ENCODE peak calls at places on chromosomes 13 and 19, in nine cellular contexts. B is CD8-positive, alpha-beta T cell; T is tibial artery; W is upper lobe of left lung; Y is mammary epithelial cell; U is colonic mucosa; H is IMR-90; R is K562; N is adrenal gland. Q is an unnamed sample.

GRCh38 chr19:6223461-6224307 is 56.1 kb downstream of the MLLT1 start:
- DNase-seq in B (no peak), T (no peak), W (peak), Y (no peak), U (no peak), H (no peak), R (no peak), N (peak), Q (no peak)

GRCh38 chr19:18112989-18113478 is 15.5 kb downstream of the MAST3 start:
- DNase-seq in B (peak), T (peak), W (peak), Y (peak), U (peak), H (peak), R (peak), N (peak), Q (peak)

GRCh38 chr19:50509366-50509765 is 1.6 kb downstream of the JOSD2 start:
- DNase-seq in B (no peak), T (no peak), W (no peak), Y (no peak), U (no peak), H (no peak), R (peak), N (no peak), Q (no peak)

GRCh38 chr13:37495046-37495445 is 103.5 kb downstream of the POSTN start:
- DNase-seq in B (no peak), T (no peak), W (no peak), Y (peak), U (no peak), H (peak), R (no peak), N (no peak), Q (no peak)

GRCh38 chr13:41196620-41197019 is 2.3 kb upstream of the KBTBD7 start:
- DNase-seq in B (no peak), T (no peak), W (no peak), Y (peak), U (no peak), H (no peak), R (no peak), N (no peak), Q (no peak)

GRCh38 chr13:25803626-25804025 is 248.2 kb downstream of the SHISA2 start:
- DNase-seq in B (no peak), T (no peak), W (no peak), Y (no peak), U (no peak), H (no peak), R (no peak), N (no peak), Q (no peak)

GRCh38 chr13:23889598-23890224 is 511 bp upstream of the MIPEP start:
- DNase-seq in B (no peak), T (no peak), W (no peak), Y (no peak), U (no peak), H (no peak), R (no peak), N (no peak), Q (peak)

GRCh38 chr19:5627395-5627904 is 4.6 kb downstream of the SAFB start:
- DNase-seq in B (no peak), T (peak), W (peak), Y (no peak), U (peak), H (peak), R (peak), N (peak), Q (no peak)

GRCh38 chr19:14383898-14384669 is 2.8 kb downstream of the ADGRE5 start:
- DNase-seq in B (peak), T (peak), W (peak), Y (peak), U (peak), H (peak), R (peak), N (no peak), Q (peak)

GRCh38 chr19:49161987-49162386 is 4.4 kb downstream of the TRPM4 start:
- DNase-seq in B (no peak), T (no peak), W (no peak), Y (peak), U (no peak), H (peak), R (no peak), N (no peak), Q (no peak)

GRCh38 chr13:94858856-94859811 is 146.8 kb upstream of the SOX21 start:
- DNase-seq in B (no peak), T (peak), W (peak), Y (no peak), U (peak), H (peak), R (no peak), N (peak), Q (no peak)

GRCh38 chr19:55390461-55390880 is 4.7 kb downstream of the RPL28 start:
- DNase-seq in B (no peak), T (no peak), W (no peak), Y (no peak), U (no peak), H (no peak), R (no peak), N (no peak), Q (no peak)

GRCh38 chr13:38527140-38527539 is 159.7 kb upstream of the FREM2 start:
- DNase-seq in B (no peak), T (no peak), W (no peak), Y (no peak), U (no peak), H (no peak), R (no peak), N (no peak), Q (no peak)

GRCh38 chr13:69109891-69110525 is 997.6 kb upstream of the ATXN8OS start:
- DNase-seq in B (no peak), T (no peak), W (no peak), Y (peak), U (no peak), H (no peak), R (no peak), N (no peak), Q (no peak)

GRCh38 chr19:51552996-51553725 is 17.9 kb upstream of the ZNF175 start:
- DNase-seq in B (no peak), T (no peak), W (peak), Y (peak), U (peak), H (peak), R (peak), N (peak), Q (peak)

GRCh38 chr13:91406619-91407018 is 8.2 kb downstream of the GPC5 start:
- DNase-seq in B (peak), T (no peak), W (no peak), Y (peak), U (no peak), H (peak), R (peak), N (no peak), Q (peak)

GRCh38 chr13:110405597-110406450 is 98.7 kb downstream of the COL4A2 start:
- DNase-seq in B (no peak), T (no peak), W (no peak), Y (peak), U (no peak), H (peak), R (no peak), N (no peak), Q (no peak)
- H3K27ac ChIP-seq in B (no peak), T (peak), W (peak), Y (no peak), U (peak), H (peak), R (no peak), N (no peak), Q (peak)

GRCh38 chr19:12948597-12949362 is 3.1 kb downstream of the RAD23A start:
- DNase-seq in B (no peak), T (no peak), W (no peak), Y (no peak), U (no peak), H (no peak), R (no peak), N (no peak), Q (no peak)

GRCh38 chr19:12945479-12946091 is at the start of gene RAD23A:
- DNase-seq in B (peak), T (peak), W (peak), Y (peak), U (peak), H (peak), R (peak), N (peak), Q (peak)

GRCh38 chr19:12947702-12948596 is 2.3 kb downstream of the RAD23A start:
- DNase-seq in B (no peak), T (no peak), W (no peak), Y (no peak), U (no peak), H (no peak), R (peak), N (no peak), Q (no peak)

GRCh38 chr19:12944064-12944674 is 1.5 kb upstream of the RAD23A start:
- DNase-seq in B (no peak), T (no peak), W (no peak), Y (no peak), U (no peak), H (no peak), R (no peak), N (no peak), Q (no peak)

GRCh38 chr19:12946092-12946845 is 607 bp downstream of the RAD23A start:
- DNase-seq in B (peak), T (peak), W (peak), Y (peak), U (peak), H (peak), R (peak), N (peak), Q (peak)
- TF ChIP-seq CTCF in B (no peak), T (no peak), W (no peak), Y (no peak), U (no peak), H (no peak), R (no peak), N (no peak), Q (no peak)

GRCh38 chr13:27542220-27542619 is 78.1 kb downstream of the LNX2 start:
- DNase-seq in B (no peak), T (no peak), W (no peak), Y (no peak), U (no peak), H (no peak), R (no peak), N (no peak), Q (no peak)

GRCh38 chr13:27535546-27535945 is 84.8 kb downstream of the LNX2 start:
- DNase-seq in B (no peak), T (no peak), W (no peak), Y (no peak), U (no peak), H (no peak), R (no peak), N (no peak), Q (no peak)

GRCh38 chr13:27536361-27537101 is 83.8 kb downstream of the LNX2 start:
- DNase-seq in B (no peak), T (no peak), W (peak), Y (peak), U (no peak), H (no peak), R (no peak), N (no peak), Q (no peak)

GRCh38 chr13:27541386-27541785 is 78.9 kb downstream of the LNX2 start:
- DNase-seq in B (no peak), T (no peak), W (no peak), Y (no peak), U (no peak), H (peak), R (no peak), N (no peak), Q (no peak)
- H3K27ac ChIP-seq in B (no peak), T (no peak), W (no peak), Y (no peak), U (no peak), H (no peak), R (no peak), N (no peak), Q (no peak)

DNA sequence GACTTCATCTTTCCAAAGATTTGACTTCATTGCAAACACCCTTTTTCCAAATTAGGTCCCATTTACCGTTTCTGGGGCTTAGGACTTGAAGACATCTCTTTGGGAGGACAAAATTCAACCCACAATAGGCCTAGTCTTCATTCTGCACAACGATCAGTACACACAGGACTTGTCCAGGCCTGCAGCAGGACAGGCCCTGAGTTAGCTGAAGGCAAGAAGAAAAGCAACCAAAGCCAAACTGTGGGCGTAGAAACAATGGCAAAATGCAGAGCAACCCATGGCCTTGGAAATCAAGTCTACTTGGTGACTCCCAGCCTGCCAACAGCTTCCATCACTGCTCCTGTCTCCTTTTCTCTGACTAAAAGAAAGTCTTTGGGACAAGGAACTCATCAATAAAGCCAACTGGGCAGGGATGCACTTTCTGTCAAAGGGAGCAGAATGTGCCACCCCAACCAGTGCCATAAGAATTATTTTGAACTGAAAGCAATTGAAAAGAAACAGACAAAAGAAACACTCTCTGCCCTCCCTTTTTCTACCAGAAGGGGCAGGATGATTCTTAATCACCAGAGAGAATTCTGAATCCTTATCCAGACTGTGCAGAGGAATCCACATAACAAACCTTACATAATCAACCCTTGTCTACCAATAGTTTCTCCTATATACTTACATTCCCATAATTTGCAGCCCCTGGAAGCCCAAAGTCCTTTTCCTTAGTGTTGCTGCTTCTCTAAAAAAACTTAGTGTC is 520.9 kb upstream of the NBEA start:
- DNase-seq in B (no peak), T (no peak), W (no peak), Y (peak), U (no peak), H (no peak), R (no peak), N (no peak), Q (no peak)
- TF ChIP-seq CTCF in B (no peak), T (no peak), W (no peak), Y (peak), U (no peak), H (no peak), R (no peak), N (peak), Q (no peak)

DNA sequence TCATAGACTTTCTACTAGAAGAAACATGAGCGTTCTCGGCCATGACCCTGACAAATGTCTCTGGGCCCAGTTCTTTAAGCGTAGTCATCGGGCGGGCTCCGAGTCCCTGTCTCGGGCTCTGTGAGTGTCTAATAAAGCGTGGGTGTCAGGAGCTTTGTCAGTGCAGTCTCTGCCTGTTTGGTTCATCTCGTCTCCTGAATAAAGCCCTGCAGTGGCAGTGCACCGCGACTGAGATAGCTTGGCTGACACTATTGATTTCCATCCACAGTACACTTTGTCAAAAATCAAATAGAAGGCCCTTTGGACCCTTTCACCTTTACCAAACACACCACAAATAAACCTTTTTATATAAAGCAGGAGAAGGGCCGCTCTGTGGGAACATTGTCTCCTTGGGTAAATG is 368.1 kb upstream of the TSHZ3 start:
- DNase-seq in B (no peak), T (no peak), W (no peak), Y (no peak), U (no peak), H (no peak), R (no peak), N (no peak), Q (no peak)
- H3K27ac ChIP-seq in B (no peak), T (no peak), W (no peak), Y (no peak), U (no peak), H (no peak), R (no peak), N (no peak), Q (no peak)

DNA sequence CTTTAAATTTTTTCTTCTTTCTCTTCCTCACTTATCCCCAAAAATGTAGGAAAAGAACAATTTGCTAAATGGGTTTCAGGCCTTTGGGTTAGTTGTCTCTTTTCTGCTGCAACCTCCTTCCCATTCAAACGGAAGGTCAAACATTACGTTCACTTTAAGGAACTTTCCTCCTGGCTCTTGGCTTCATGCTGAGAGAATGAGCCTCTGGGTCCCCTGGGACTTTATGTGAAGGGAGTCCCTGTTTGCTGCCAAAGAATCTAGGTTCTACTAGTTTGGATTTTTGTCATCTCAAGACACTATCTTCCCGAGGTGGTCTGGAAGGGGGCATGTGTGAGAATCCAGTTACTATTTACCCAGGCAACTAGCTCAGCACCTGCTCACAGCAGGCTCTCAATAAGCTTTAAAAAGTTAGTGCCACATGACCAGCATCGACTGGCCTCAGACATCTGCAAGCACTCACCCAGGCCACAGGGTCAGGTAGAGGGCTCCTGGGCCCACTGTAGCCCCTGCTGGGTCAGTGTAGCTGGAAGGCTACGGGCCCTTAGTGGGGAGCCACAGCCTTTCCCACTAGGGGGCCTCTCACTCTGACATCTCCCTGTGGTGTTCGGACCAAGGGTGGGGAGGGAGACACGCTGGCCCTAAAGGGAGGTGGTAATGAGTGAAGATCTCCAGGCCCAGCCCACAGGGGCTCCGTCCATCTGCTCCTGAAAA is 40.5 kb downstream of the FAM124A start:
- DNase-seq in B (no peak), T (no peak), W (no peak), Y (no peak), U (no peak), H (no peak), R (no peak), N (no peak), Q (no peak)
- TF ChIP-seq CTCF in B (no peak), T (no peak), W (no peak), Y (no peak), U (no peak), H (no peak), R (no peak), N (no peak), Q (no peak)

GRCh38 chr19:45450042-45450380 is 17.8 kb upstream of the FOSB start:
- DNase-seq in B (peak), T (no peak), W (no peak), Y (no peak), U (peak), H (no peak), R (peak), N (no peak), Q (no peak)
- H3K27ac ChIP-seq in B (peak), T (peak), W (peak), Y (peak), U (peak), H (no peak), R (peak), N (no peak), Q (peak)

DNA sequence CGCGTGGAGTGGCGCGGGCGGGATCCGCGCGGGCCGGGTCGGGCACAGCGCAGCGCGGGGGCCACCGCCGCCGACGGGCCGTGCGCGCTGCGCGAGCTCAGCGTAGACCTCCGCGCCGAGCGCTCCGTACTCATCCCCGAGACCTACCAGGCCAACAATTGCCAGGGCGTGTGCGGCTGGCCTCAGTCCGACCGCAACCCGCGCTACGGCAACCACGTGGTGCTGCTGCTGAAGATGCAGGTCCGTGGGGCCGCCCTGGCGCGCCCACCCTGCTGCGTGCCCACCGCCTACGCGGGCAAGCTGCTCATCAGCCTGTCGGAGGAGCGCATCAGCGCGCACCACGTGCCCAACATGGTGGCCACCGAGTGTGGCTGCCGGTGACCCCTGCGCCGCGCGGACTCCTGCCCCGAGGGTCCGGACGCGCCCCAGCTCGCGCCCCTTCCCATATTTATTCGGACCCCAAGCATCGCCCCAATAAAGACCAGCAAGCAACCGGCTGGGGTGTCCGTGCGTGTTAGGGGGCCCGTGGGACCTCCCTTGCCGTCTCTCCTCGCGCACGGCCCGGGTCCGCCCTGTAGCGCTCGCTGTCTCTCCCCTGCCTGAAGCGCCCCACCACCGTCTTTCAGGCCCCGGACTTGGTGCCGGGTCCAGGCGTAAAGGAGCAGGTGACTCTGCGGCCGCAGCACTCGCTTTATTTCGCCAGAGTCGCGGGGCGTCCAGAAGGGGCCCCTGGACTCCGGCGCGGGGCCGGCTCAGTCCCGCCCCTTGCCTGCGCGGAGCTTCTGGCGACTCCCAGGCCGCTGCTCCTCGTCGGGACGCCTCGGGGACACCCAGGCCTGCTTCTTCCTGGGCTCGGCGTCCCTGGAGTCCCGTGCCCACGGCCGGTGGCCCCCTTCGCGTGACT is 2.7 kb downstream of the AMH start:
- DNase-seq in B (peak), T (no peak), W (no peak), Y (no peak), U (no peak), H (no peak), R (no peak), N (no peak), Q (no peak)
- TF ChIP-seq CTCF in B (no peak), T (no peak), W (no peak), Y (no peak), U (no peak), H (no peak), R (no peak), N (no peak), Q (no peak)

Q was measured in RWPE1.